ENCODE peak calls at places on chromosomes 1 and 21, in nine cellular contexts. Z is stomach; F is choroid plexus epithelial cell; I is fibroblast of lung; A is body of pancreas; K is A549; Y is upper lobe of right lung; U is CD8-positive, alpha-beta T cell; H is Karpas-422. R is an unnamed sample.

GRCh38 chr1:5686925-5687706 is 305.1 kb downstream of the NPHP4 start:
- DNase-seq in H (no peak), Y (no peak), A (no peak), K (peak), Z (no peak), U (no peak), I (no peak), F (no peak), R (no peak)

GRCh38 chr1:231757101-231757404 is 130.5 kb downstream of the DISC1 start:
- DNase-seq in U (no peak), F (no peak), Y (no peak), Z (no peak), H (no peak), I (no peak), K (no peak), A (no peak), R (no peak)

GRCh38 chr1:97119775-97120174 is 398.2 kb downstream of the PTBP2 start:
- DNase-seq in H (no peak), I (no peak), Y (no peak), U (no peak), Z (no peak), K (no peak), F (no peak), A (no peak), R (no peak)

GRCh38 chr1:32811265-32811664 is 5.9 kb downstream of the YARS1 start:
- DNase-seq in I (no peak), H (no peak), Z (no peak), Y (no peak), K (no peak), A (no peak), U (no peak), F (no peak), R (no peak)

GRCh38 chr1:89953072-89953626 is 41.8 kb upstream of the ZNF326 start:
- DNase-seq in Y (no peak), A (peak), I (peak), K (peak), H (peak), U (no peak), Z (peak), F (peak), R (no peak)

GRCh38 chr1:232534552-232535517 is 95.1 kb downstream of the SIPA1L2 start:
- DNase-seq in K (no peak), H (no peak), F (no peak), U (no peak), A (no peak), I (no peak), Z (no peak), Y (no peak), R (no peak)

GRCh38 chr1:94555091-94555490 is 13.5 kb upstream of the F3 start:
- DNase-seq in Y (no peak), H (no peak), F (no peak), K (no peak), Z (no peak), U (no peak), A (no peak), I (no peak), R (no peak)

GRCh38 chr1:3533051-3534048 is 78.0 kb downstream of the MEGF6 start:
- DNase-seq in Z (no peak), K (peak), F (no peak), Y (no peak), U (no peak), I (no peak), A (no peak), H (no peak), R (no peak)

GRCh38 chr21:14541840-14542495 is 4.1 kb downstream of the SAMSN1 start:
- DNase-seq in Y (no peak), A (no peak), K (no peak), U (no peak), Z (no peak), I (no peak), H (no peak), F (peak), R (no peak)

GRCh38 chr1:203628185-203628996 is 1.8 kb downstream of the ATP2B4 start:
- DNase-seq in A (no peak), K (no peak), Z (no peak), H (peak), U (no peak), Y (peak), F (peak), I (peak), R (peak)

GRCh38 chr1:223244366-223245103 is 101.5 kb upstream of the TLR5 start:
- DNase-seq in K (no peak), F (peak), A (no peak), H (peak), I (peak), Z (no peak), Y (no peak), U (peak), R (no peak)

GRCh38 chr1:68453060-68453665 is 3.4 kb upstream of the RPE65 start:
- DNase-seq in Y (no peak), F (no peak), Z (no peak), H (no peak), U (no peak), K (no peak), A (no peak), I (no peak), R (no peak)

GRCh38 chr1:214031267-214031650 is 43.5 kb downstream of the PROX1 start:
- DNase-seq in Y (no peak), U (no peak), Z (no peak), I (no peak), H (no peak), A (no peak), K (no peak), F (no peak), R (no peak)

GRCh38 chr1:183881387-183882084 is 76.6 kb downstream of the RGL1 start:
- DNase-seq in H (no peak), U (no peak), Z (peak), K (peak), I (peak), F (peak), A (peak), Y (peak), R (no peak)

GRCh38 chr21:39385299-39386145 is 36.6 kb upstream of the HMGN1 start:
- DNase-seq in I (peak), Y (peak), F (peak), A (peak), U (peak), Z (peak), H (peak), K (peak), R (peak)

GRCh38 chr1:202016717-202017384 is 6.5 kb downstream of the ELF3 start:
- DNase-seq in F (no peak), A (no peak), U (no peak), K (no peak), I (no peak), Y (no peak), H (no peak), Z (no peak), R (no peak)

GRCh38 chr1:187157115-187157514 is 328.4 kb downstream of the PLA2G4A start:
- DNase-seq in F (peak), U (no peak), K (no peak), Y (no peak), I (no peak), H (no peak), A (no peak), Z (no peak), R (no peak)

GRCh38 chr1:156750191-156750931 is 1.1 kb downstream of the HDGF start:
- DNase-seq in Y (peak), F (no peak), I (no peak), U (no peak), H (peak), Z (peak), K (peak), A (peak), R (no peak)

GRCh38 chr1:77468556-77468955 is 186.7 kb downstream of the AK5 start:
- DNase-seq in I (no peak), F (no peak), K (no peak), A (no peak), H (no peak), Z (no peak), U (no peak), Y (no peak), R (no peak)

GRCh38 chr21:33543505-33544129 is 779 bp downstream of the SON start:
- DNase-seq in Y (peak), I (no peak), F (no peak), H (peak), K (no peak), Z (peak), U (no peak), A (no peak), R (peak)

GRCh38 chr1:109864960-109865611 is 45.6 kb upstream of the CSF1 start:
- DNase-seq in I (peak), Y (no peak), F (peak), U (no peak), K (no peak), H (no peak), A (peak), Z (no peak), R (peak)

GRCh38 chr1:35151220-35151619 is 41.7 kb downstream of the SFPQ start:
- DNase-seq in I (no peak), Z (no peak), F (no peak), Y (no peak), U (no peak), K (no peak), H (no peak), A (no peak), R (no peak)

GRCh38 chr1:92854386-92854785 is 22.5 kb downstream of the RPL5 start:
- DNase-seq in U (no peak), F (no peak), K (no peak), Z (no peak), I (no peak), Y (no peak), H (no peak), A (no peak), R (no peak)

GRCh38 chr1:213776974-213777373 is 210.8 kb upstream of the PROX1 start:
- DNase-seq in U (no peak), F (no peak), Z (no peak), Y (no peak), K (no peak), A (no peak), H (no peak), I (no peak), R (no peak)

GRCh38 chr1:209455133-209455532 is 128.4 kb upstream of the CAMK1G start:
- DNase-seq in K (no peak), F (no peak), I (no peak), Y (no peak), A (no peak), U (no peak), Z (no peak), H (no peak), R (no peak)

GRCh38 chr1:243490748-243491686 is 235.2 kb downstream of the SDCCAG8 start:
- DNase-seq in Z (no peak), A (peak), Y (no peak), H (no peak), K (no peak), U (no peak), I (peak), F (peak), R (peak)

GRCh38 chr21:42440187-42440792 is 36.6 kb downstream of the UBASH3A start:
- DNase-seq in Z (no peak), K (no peak), F (no peak), H (no peak), U (no peak), I (no peak), Y (no peak), A (no peak), R (no peak)

GRCh38 chr1:91397605-91398004 is 7.0 kb downstream of the HFM1 start:
- DNase-seq in Z (no peak), Y (no peak), U (no peak), K (no peak), H (no peak), F (no peak), A (no peak), I (no peak), R (no peak)

DNA sequence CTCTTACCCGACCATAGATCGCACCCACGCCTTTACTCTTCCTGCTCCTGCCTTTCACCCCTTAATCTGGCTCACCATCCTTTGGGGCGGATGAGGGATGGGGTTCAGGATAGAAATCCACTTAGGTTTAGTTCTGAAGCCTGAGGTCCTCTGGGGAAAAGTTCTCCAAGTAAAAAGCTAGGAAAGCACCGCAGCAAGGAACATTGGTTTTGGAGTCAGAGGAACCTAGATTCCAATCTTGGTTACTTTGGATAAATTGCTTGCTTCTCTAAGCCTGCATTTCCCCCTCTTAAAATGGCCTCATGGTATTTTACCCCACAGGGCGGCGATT is 988 bp upstream of the ASAP3 start:
- DNase-seq in Y (no peak), A (no peak), H (no peak), I (no peak), K (no peak), U (no peak), Z (no peak), F (no peak), R (no peak)
- H3K4me3 ChIP-seq in Y (peak), A (no peak), H (peak), I (peak), K (peak), U (peak), Z (peak), F (no peak), R (peak)

DNA sequence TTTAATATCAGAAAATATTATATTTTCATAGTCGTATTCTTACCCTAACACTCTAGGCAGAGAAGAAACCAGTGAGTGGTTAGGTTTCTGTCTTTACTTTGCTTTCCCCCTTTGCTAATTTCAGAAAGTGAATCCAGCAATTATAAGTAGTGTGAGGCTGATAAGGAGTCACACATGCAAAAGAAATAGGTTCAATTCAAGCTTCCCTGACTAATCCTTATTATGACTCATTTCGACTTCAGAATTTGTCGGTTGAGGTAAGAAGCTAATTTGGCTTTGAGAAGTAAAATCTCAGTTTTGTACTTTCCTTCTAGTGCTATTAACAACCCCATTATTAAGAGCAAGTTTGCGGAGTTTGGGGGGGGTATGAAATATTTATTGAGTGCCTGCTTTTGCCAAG is 22.4 kb downstream of the ESRRG start:
- DNase-seq in K (no peak), H (no peak), I (no peak), A (no peak), F (no peak), U (no peak), Z (no peak), Y (no peak), R (no peak)
- H3K4me3 ChIP-seq in K (no peak), H (no peak), I (no peak), A (no peak), F (no peak), U (no peak), Z (no peak), Y (no peak), R (no peak)

GRCh38 chr1:205373022-205373421 is 16.3 kb upstream of the KLHDC8A start:
- DNase-seq in F (no peak), Y (no peak), K (no peak), I (peak), U (no peak), H (no peak), Z (no peak), A (no peak), R (no peak)

GRCh38 chr1:205370780-205371179 is 14.1 kb upstream of the KLHDC8A start:
- DNase-seq in U (no peak), I (no peak), K (no peak), F (no peak), Z (peak), H (no peak), A (peak), Y (no peak), R (no peak)

GRCh38 chr1:205368478-205368877 is 11.8 kb upstream of the KLHDC8A start:
- DNase-seq in Z (no peak), F (no peak), Y (no peak), H (no peak), A (no peak), K (no peak), U (no peak), I (no peak), R (no peak)

GRCh38 chr1:205365945-205366463 is 9.3 kb upstream of the KLHDC8A start:
- DNase-seq in Z (peak), H (no peak), U (no peak), A (peak), I (no peak), F (no peak), K (no peak), Y (no peak), R (no peak)

DNA sequence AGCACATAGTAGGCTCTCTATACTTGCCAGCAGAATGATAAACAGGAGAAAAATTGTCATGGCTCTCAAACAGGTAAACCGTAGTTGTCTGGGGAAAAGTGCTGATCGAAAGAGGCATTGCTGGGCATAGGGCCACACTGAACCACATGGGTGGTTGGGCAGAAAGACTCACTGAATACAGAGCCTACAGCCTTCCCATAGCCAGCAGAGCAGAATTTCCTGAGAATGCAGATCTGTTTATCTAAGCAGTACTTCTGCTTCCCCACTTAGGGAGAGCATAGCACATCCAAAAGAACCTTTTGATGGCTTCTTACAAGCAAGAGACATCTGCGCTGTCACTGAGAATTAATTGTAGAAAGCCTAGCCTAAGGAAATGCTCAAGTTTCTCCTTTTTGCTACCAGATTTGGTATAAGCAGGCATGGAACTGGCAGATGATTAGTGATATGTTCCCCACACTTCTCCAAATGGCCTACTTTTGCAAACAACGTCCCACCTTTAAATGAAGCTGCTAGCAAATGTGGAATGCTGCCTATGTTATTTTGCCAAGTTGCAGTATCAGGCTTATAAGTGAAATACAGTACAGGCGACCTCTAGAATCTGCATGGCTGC is 13.0 kb upstream of the KLHDC8A start:
- DNase-seq in H (no peak), U (no peak), I (no peak), Y (no peak), A (peak), Z (peak), K (no peak), F (peak), R (no peak)
- H3K4me3 ChIP-seq in H (no peak), U (no peak), I (no peak), Y (no peak), A (no peak), Z (no peak), K (no peak), F (no peak), R (no peak)

DNA sequence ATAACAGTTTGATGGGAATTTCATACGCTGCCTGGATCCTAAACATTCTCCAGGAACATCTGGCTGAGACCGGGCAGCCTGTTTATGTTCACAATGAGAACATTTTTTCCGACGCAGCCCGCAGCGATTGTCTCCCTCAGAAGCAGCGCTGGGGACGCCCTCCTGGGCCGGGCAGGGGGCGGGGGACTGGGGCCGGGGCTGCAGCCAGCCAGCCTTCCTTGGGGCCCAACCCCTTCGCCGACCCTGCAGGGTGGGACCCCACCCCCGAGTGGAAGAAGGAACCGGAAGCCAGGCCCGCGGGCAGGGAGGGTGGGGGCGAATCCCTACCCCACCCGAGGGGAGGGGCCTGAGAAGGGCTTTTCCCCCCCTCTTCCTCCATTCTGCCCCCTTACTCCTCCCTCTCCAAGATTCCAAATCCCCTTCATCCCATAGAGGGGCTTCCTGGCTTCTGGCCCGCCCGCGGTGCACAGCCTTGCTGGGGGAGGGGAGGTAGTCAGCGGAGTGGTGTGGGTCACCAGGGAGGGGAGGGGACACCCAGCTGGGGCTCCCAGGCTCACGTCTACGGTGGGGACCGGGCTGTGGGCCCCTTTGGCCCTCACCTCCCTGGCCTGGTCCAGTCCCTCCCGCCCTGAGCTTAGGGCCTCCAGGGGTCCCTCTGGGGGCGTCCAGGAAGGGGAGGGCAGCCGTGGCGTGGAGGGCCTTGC is 60.6 kb downstream of the WNT9A start:
- DNase-seq in U (peak), H (peak), Z (peak), F (peak), K (no peak), I (peak), Y (peak), A (peak), R (peak)
- H3K4me3 ChIP-seq in U (peak), H (no peak), Z (peak), F (peak), K (no peak), I (peak), Y (peak), A (no peak), R (peak)

GRCh38 chr1:111202707-111203623 is 2.5 kb upstream of the DENND2D start:
- DNase-seq in A (no peak), H (peak), K (no peak), I (no peak), F (no peak), Y (no peak), U (no peak), Z (no peak), R (no peak)
- H3K4me3 ChIP-seq in A (no peak), H (peak), K (no peak), I (peak), F (peak), Y (peak), U (peak), Z (peak), R (peak)

GRCh38 chr21:45983981-45984551 is 2.5 kb downstream of the COL6A1 start:
- DNase-seq in K (no peak), H (no peak), I (no peak), U (no peak), F (no peak), Z (no peak), Y (peak), A (no peak), R (peak)
- H3K4me3 ChIP-seq in K (no peak), H (no peak), I (peak), U (no peak), F (peak), Z (peak), Y (peak), A (no peak), R (peak)

GRCh38 chr1:200892958-200893357 is 1.7 kb upstream of the INAVA start:
- DNase-seq in Y (no peak), A (no peak), U (no peak), I (no peak), Z (no peak), F (no peak), K (no peak), H (no peak), R (no peak)
- H3K4me3 ChIP-seq in Y (no peak), A (no peak), U (no peak), I (no peak), Z (no peak), F (no peak), K (peak), H (no peak), R (no peak)

DNA sequence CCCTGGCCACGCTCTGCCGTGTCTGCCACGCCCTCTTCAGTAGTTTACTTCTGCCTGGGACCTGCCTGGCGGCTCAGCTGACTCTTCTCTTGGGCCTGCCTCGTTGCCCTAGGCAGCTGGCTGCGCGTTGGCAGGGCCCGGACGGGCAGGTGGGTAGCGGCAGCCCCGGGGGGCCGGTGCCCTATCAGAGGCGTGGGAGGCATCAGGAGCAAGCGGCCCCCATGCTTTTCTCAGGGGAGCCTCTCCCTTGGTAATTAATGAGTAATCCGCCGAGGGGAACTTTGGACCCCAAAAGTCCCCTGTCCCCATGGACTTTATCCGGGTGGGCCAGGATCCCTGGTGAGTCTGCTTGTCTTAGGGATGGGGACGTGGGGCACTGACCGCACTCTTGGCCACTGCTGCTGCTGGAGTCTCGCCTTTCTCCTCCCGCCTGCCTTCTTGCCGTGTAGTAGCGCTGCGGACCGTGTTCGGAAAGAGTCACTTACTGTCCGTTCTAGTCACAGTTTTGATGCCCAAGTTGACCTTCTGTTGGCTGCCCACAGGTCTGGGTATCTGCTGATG is 22.7 kb downstream of the SKI start:
- DNase-seq in Y (peak), K (no peak), H (no peak), Z (peak), U (no peak), I (no peak), F (no peak), A (no peak), R (no peak)
- H3K4me3 ChIP-seq in Y (no peak), K (no peak), H (no peak), Z (no peak), U (no peak), I (no peak), F (no peak), A (no peak), R (no peak)